ENCODE peak calls at places on chromosomes 16 and 17, in nine cellular contexts. F is neuronal stem cell, E is fibroblast of lung, W is SK-N-SH, D is IMR-90, V is mesenchymal stem cell, C is K562, I is MM.1S, N is trophoblast cell. H is an unnamed sample.

GRCh38 chr16:77912617-77913016 is 109.7 kb upstream of the CLEC3A start:
- DNase-seq in V (no peak), F (no peak), D (no peak), N (no peak), I (no peak), E (no peak), W (no peak), C (no peak), H (no peak)

GRCh38 chr17:65328567-65328966 is 191.4 kb downstream of the RGS9 start:
- DNase-seq in W (no peak), E (no peak), D (no peak), V (no peak), C (no peak), F (no peak), I (no peak), N (no peak), H (no peak)

GRCh38 chr17:3773511-3773910 is 27.5 kb downstream of the ITGAE start:
- DNase-seq in E (peak), F (no peak), N (no peak), W (no peak), C (no peak), D (peak), V (peak), I (no peak), H (peak)

GRCh38 chr16:84718-85452 is 6.9 kb downstream of the MPG start:
- DNase-seq in V (peak), N (peak), F (no peak), D (peak), W (no peak), I (peak), C (no peak), E (peak), H (peak)

GRCh38 chr16:75318737-75319136 is 67.3 kb upstream of the BCAR1 start:
- DNase-seq in I (no peak), W (no peak), V (no peak), F (no peak), C (no peak), E (no peak), D (no peak), N (no peak), H (no peak)

GRCh38 chr16:3012246-3012645 is 477 bp upstream of the CLDN9 start:
- DNase-seq in W (no peak), F (no peak), E (no peak), C (no peak), N (no peak), I (no peak), D (no peak), V (no peak), H (no peak)

GRCh38 chr17:72984145-72984924 is 108.2 kb downstream of the SLC39A11 start:
- DNase-seq in N (peak), F (no peak), I (no peak), D (peak), W (no peak), V (peak), E (peak), C (no peak), H (peak)

GRCh38 chr16:87945351-87946042 is 5.7 kb upstream of the BANP start:
- DNase-seq in F (peak), C (no peak), V (peak), I (no peak), N (peak), D (peak), E (peak), W (peak), H (peak)

GRCh38 chr16:7436306-7436705 is 103.7 kb downstream of the RBFOX1 start:
- DNase-seq in E (no peak), V (no peak), N (no peak), I (no peak), D (no peak), C (no peak), F (no peak), W (no peak), H (no peak)

GRCh38 chr17:5813357-5813756 is 229.0 kb upstream of the NLRP1 start:
- DNase-seq in E (no peak), F (no peak), D (no peak), V (no peak), W (no peak), C (no peak), N (no peak), I (no peak), H (no peak)

GRCh38 chr17:5815396-5815795 is 231.1 kb upstream of the NLRP1 start:
- DNase-seq in W (no peak), D (no peak), F (no peak), E (no peak), C (no peak), N (no peak), V (no peak), I (no peak), H (no peak)

GRCh38 chr17:5817475-5818395 is 233.4 kb upstream of the NLRP1 start:
- DNase-seq in N (no peak), C (no peak), E (no peak), F (no peak), I (no peak), V (no peak), W (no peak), D (no peak), H (no peak)

GRCh38 chr17:5819396-5819795 is 235.1 kb upstream of the NLRP1 start:
- DNase-seq in D (no peak), V (peak), I (no peak), E (no peak), C (no peak), N (peak), W (no peak), F (no peak), H (no peak)

GRCh38 chr17:5816491-5816890 is 232.2 kb upstream of the NLRP1 start:
- DNase-seq in W (no peak), D (no peak), V (no peak), C (no peak), N (no peak), I (no peak), F (no peak), E (no peak), H (no peak)
- H2AFZ ChIP-seq in W (no peak), D (no peak), V (no peak), C (no peak), N (no peak), I (no peak), F (peak), E (no peak), H (no peak)

DNA sequence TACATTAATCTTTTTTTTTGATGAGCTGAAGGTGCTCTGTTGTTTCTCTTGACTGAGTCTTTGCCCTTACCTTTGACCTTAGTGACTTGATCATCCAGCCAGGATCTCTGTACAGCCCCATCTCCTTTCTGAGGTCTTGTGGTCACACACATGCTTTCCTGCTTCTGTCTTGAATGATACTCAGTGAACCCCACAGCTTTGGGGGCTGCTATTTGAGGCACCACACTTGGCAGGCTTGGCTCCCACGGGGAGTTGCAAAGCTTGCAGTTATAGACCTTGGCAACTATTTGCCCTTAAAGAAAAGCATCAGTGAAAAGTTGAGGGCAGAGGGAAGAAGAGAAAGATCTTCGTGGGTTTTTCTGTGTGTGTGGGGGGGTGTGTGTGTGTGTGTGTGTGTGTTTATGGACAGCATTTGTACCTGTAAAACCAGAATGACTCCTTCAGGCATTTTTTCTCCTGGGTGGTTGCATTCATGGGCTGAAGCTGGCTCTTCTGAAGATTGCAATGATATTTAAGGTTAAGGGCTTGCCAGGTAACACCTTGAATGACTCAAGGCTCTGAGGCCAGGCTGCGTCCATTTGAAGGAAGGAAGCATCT is 101.6 kb downstream of the MSI2 start:
- DNase-seq in W (no peak), E (no peak), F (no peak), C (no peak), N (peak), V (no peak), I (peak), D (no peak), H (peak)
- H2AFZ ChIP-seq in W (no peak), E (no peak), F (no peak), C (no peak), N (no peak), V (no peak), I (no peak), D (no peak), H (no peak)

DNA sequence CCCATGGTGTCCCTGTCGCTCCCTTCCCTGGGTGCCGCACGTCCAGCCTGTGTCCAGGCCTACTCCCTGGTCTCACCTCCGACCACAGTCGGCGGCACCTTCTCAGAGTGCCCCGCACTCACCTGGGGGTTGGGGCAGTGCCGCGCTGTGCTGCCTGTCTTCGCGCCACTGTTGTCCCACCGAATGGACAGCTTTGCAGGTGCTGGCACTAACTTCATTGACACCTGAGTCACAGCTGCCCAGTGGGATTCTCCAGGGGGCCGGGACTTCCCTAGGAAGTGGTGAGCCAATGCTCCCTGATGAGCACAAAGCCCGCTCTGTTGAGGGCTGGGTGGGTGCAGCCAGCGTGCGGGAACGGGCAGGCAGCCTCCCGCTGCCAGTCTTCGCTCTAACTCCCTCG is 24.3 kb upstream of the DBNDD1 start:
- DNase-seq in F (no peak), D (no peak), W (no peak), E (no peak), C (no peak), N (no peak), V (no peak), I (no peak), H (no peak)
- H2AFZ ChIP-seq in F (no peak), D (no peak), W (no peak), E (no peak), C (no peak), N (no peak), V (no peak), I (no peak), H (no peak)

DNA sequence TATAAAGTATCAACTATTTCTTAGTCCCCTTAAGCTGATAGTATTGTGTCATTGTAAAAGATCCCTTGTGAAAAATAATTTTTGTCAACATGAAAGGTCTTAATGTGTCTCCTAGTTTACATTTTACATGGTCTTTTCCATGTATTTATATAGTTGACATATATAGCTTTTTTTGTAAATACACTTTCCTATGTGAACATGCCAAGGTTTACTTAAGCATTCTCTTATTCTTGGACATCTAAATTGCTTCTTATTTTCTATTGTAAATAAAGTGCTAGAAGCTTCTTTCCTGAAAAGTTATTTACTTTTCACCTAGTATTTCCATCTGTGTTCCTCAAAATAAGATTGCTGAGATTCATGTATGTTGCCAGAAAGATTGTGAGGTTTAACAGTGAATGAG is 29.3 kb downstream of the TENT4B start:
- DNase-seq in D (no peak), C (no peak), I (no peak), W (no peak), E (no peak), N (no peak), F (no peak), V (no peak), H (no peak)
- H2AFZ ChIP-seq in D (no peak), C (no peak), I (no peak), W (no peak), E (no peak), N (no peak), F (no peak), V (no peak), H (no peak)

DNA sequence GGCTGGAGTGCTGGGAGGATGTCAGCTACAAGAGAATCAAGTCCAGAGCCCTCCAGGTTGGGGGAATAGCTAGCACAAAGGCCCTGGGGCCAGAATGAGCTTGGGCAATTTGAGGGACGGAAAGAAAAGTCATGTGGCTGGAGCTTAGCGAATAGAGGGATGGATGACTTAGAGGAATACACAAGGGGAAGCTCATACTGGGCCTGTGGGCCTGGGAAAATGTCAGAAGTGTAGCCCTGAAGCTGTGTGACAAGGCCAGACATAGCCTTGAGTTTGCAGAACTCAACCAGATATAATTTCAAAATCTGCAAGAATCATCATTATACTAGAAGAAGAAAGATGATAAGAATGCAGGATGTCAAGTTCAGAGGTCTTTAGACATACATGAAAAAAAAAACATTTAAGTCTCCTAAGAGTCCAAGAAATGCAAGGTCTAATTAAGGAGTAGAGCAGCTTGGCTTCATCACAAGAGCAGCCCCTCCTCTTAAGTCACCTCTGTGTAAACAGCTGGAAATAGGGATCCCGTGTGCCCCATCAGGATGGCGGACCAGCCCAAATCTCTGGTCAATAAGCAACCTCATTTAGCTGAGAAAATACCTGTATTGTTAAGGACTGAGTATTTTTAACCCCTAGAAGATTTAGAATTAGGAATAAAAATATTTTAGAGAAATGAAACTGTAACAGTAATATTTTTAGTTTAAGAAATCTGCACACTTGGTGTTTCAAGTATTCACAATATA is 66.6 kb downstream of the ABCC12 start:
- DNase-seq in E (no peak), N (no peak), F (no peak), D (no peak), V (no peak), W (no peak), C (no peak), I (no peak), H (no peak)
- H2AFZ ChIP-seq in E (no peak), N (no peak), F (no peak), D (no peak), V (no peak), W (no peak), C (no peak), I (no peak), H (no peak)

H was measured in PC-3.